ENCODE peak calls at places on chromosome 21, in eight cellular contexts. N is transverse colon, P is heart left ventricle, Y is NB4, V is IMR-90, Z is sigmoid colon, S is HCT116, U is adrenal gland. K is an unnamed sample.

GRCh38 chr21:29221259-29221744 is 77.4 kb upstream of the BACH1 start:
- DNase-seq in Y (no peak), N (no peak), P (no peak), Z (no peak), V (peak), S (no peak), U (no peak), K (no peak)

GRCh38 chr21:36722370-36723368 is 23.8 kb downstream of the SIM2 start:
- DNase-seq in Y (no peak), S (no peak), P (no peak), N (no peak), V (no peak), Z (peak), U (no peak), K (no peak)

GRCh38 chr21:14500873-14501272 is 45.2 kb downstream of the SAMSN1 start:
- DNase-seq in N (no peak), Z (no peak), S (no peak), V (no peak), U (no peak), Y (no peak), P (no peak), K (no peak)

GRCh38 chr21:38879912-38880577 is 74.3 kb downstream of the ETS2 start:
- DNase-seq in U (no peak), S (no peak), Z (no peak), Y (no peak), P (no peak), V (no peak), N (no peak), K (no peak)

GRCh38 chr21:23695449-23695848 is 1911.8 kb downstream of the MRPL39 start:
- DNase-seq in V (no peak), P (no peak), N (no peak), S (no peak), U (no peak), Z (no peak), Y (peak), K (no peak)

GRCh38 chr21:14900611-14901010 is 164.2 kb downstream of the NRIP1 start:
- DNase-seq in V (peak), P (no peak), U (no peak), Y (no peak), S (no peak), N (no peak), Z (no peak), K (no peak)

GRCh38 chr21:43890042-43890441 is 25.0 kb downstream of the AGPAT3 start:
- DNase-seq in N (no peak), Z (peak), U (peak), V (no peak), S (no peak), P (no peak), Y (no peak), K (no peak)

GRCh38 chr21:25809013-25809412 is 74.2 kb downstream of the GABPA start:
- DNase-seq in U (no peak), S (no peak), N (no peak), Y (no peak), Z (no peak), V (peak), P (no peak), K (no peak)

GRCh38 chr21:36681117-36681631 is 17.7 kb upstream of the SIM2 start:
- DNase-seq in Z (no peak), S (no peak), P (no peak), V (no peak), N (no peak), Y (no peak), U (no peak), K (no peak)

GRCh38 chr21:39078322-39079065 is 104.8 kb downstream of the PSMG1 start:
- DNase-seq in U (no peak), V (no peak), P (no peak), Z (no peak), N (no peak), Y (no peak), S (no peak), K (no peak)

GRCh38 chr21:42186591-42186990 is 32.3 kb upstream of the ABCG1 start:
- DNase-seq in U (no peak), V (no peak), Y (no peak), P (no peak), N (no peak), Z (no peak), S (no peak), K (no peak)

GRCh38 chr21:31972622-31973021 is 99.8 kb downstream of the HUNK start:
- DNase-seq in Z (no peak), S (no peak), N (no peak), U (no peak), V (no peak), Y (no peak), P (no peak), K (no peak)

GRCh38 chr21:19322360-19322759 is 918.8 kb upstream of the TMPRSS15 start:
- DNase-seq in Y (no peak), P (no peak), Z (no peak), V (no peak), N (no peak), U (no peak), S (no peak), K (no peak)

GRCh38 chr21:38306407-38306806 is 49.6 kb downstream of the KCNJ15 start:
- DNase-seq in N (no peak), V (peak), Z (no peak), P (no peak), U (no peak), S (no peak), Y (no peak), K (no peak)

GRCh38 chr21:36355071-36355680 is 30.0 kb upstream of the CHAF1B start:
- DNase-seq in S (no peak), U (no peak), N (no peak), Z (no peak), Y (no peak), P (no peak), V (no peak), K (no peak)

GRCh38 chr21:41953831-41954653 is at the start of gene C2CD2:
- DNase-seq in Z (peak), V (peak), P (peak), S (no peak), Y (peak), N (peak), U (peak), K (peak)

GRCh38 chr21:38875694-38876492 is 70.2 kb downstream of the ETS2 start:
- DNase-seq in S (no peak), V (peak), U (no peak), Z (no peak), Y (peak), P (no peak), N (no peak), K (no peak)

DNA sequence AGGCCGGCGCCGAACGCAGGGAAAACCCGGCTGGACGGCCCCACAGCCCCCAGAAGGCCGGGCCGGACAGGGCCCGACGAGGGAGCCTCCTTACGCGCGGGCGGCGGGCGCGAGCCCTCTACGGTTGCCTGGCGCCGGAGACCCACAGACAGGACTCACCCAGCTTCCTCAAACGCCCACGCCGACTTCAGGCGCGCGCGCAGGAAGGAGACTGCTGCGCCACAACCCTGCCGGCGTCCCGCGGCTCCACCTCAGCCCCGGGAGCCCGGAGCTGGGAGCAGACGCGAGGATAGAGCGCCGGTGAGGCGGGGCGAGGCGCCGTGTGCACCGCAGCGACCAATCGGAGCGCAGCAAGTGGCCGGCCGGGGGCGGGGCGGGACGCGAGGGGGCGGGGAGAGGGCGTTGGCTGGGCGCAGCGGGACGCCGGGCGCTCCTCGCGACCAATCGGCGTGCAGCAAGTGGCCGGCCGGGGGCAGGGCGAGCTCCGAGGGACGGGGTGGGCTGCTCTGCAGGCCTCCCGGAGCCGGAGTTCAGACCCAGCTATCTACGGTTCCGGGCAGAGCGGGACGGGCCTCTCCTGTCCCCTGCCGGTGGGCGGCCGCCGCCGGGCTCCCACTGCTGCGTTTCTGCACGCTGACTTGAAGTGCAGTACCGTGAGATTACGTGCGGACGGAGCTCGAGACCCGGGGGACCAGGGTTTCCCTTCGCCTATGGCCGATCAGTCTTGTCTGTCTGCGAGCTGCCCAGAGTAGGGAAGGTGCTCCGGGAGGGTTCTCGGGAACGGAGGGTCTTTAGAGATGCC is at the start of gene TMEM50B:
- DNase-seq in Z (peak), U (peak), N (peak), S (peak), P (peak), Y (peak), V (peak), K (peak)
- TF ChIP-seq POLR2A in Z (peak), U (peak), N (peak), S (peak), P (peak), Y (peak), V (peak), K (peak)

DNA sequence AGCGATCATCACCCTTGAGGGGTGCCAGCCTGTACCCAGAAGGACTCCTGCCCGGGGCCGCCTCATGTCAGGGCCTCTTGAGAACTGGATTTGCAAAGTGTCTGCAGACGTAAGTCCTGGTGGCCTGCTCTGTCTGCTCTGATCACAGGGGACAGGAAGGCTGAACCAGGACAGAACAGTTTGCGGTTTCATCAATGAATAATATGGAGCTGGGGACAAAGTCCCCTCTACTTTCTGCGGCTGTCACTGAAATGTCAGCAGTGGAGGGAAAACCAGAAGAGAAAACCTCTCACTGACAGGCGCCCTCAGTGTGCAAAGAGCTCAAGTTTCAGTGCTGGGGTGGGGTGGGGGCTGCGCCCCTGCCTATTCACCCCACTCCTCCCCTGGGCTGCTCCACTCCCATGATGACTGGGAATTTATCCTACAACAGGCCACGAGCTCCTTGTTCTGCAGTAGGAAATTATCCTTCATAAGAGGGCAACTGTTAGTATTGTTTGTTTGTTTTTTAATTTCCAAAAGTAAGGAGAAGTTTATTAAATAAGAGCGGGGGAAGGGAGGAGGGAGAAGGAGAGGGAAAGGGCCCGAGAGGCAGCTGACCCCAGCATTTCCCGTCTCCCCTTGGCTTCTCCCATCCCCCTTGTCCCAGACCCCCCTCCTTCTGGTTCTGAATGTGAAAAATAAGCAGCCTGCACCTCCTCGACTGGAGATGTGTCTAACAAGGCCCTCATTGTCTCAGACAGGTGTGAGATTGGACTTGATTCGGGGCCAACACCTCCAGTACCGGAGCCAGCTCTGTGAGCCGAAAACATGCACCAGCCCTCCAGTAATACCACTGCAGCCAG is 149.2 kb downstream of the CLIC6 start:
- DNase-seq in Y (no peak), Z (no peak), P (no peak), N (no peak), V (no peak), S (no peak), U (no peak), K (no peak)
- TF ChIP-seq POLR2A in Y (no peak), Z (no peak), P (no peak), N (no peak), V (no peak), S (no peak), U (no peak), K (no peak)

GRCh38 chr21:17472592-17473271 is 40.1 kb upstream of the CXADR start:
- DNase-seq in V (no peak), P (no peak), Y (no peak), N (peak), U (no peak), Z (no peak), S (no peak), K (no peak)
- TF ChIP-seq POLR2A in V (no peak), P (no peak), Y (no peak), N (no peak), U (no peak), Z (no peak), S (no peak), K (no peak)

DNA sequence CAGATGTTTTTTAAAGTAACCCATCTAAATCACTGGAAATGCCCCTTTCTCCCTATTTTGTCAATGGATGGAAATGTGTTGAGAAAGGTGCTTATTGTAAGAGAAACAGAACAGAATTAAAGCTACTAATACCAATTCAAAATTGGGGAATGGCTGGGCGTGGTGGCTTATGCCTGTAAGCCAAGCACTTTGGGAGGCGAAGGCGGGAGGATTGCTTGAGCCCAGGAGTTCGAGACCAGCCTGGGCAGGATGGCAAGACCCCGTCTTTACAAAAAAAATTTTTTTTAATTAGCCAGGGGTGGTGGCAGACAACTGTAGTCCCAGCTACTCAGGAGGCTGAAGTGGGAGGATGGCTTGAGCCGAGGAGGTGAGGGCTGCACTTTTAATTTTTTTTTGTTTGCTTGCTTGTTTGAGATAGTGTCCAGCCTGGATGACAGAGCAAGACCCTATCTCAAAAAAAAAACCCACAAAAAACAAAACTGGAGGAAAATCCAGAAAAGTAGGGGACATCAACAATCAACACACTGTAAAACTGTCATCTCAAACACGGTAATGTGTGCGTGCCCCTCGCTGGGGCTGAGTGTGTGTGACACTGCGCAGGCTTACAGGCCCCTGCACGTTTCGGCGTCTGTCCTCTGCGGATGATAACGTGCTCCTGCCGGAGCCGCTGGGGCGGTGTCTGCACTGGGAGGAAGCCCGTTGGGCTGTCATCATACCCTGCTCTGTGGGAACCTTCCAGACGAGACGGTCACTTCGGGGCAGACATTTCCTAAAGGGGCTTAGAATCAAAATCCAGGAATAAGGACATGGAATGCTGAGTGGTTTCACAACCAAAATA is 11.6 kb upstream of the POFUT2 start:
- DNase-seq in S (no peak), P (peak), Z (peak), N (no peak), U (peak), Y (no peak), V (no peak), K (no peak)
- TF ChIP-seq POLR2A in S (no peak), P (no peak), Z (no peak), N (no peak), U (no peak), Y (no peak), V (no peak), K (no peak)

K was measured in GM12891.